ENCODE peak calls at places on chromosomes 12 and 14, in four cellular contexts. O is aorta; I is activated naive CD4-positive, alpha-beta T cell; W is stimulated activated CD4-positive, alpha-beta T cell treated with anti-CD3 and anti-CD28 coated beads, Interleukin-2, amount 100 ng/mL, for 24 hours. K is an unnamed sample.

GRCh38 chr14:49687942-49688700 is at the start of gene POLE2:
- DNase-seq in I (peak), O (peak), W (peak), K (peak)

GRCh38 chr14:23588884-23589598 is 10.5 kb upstream of the JPH4 start:
- DNase-seq in W (peak), I (peak), O (peak), K (peak)

GRCh38 chr12:110636516-110636915 is 22.6 kb downstream of the TCTN1 start:
- DNase-seq in W (no peak), O (no peak), I (no peak), K (no peak)

GRCh38 chr14:102659797-102660196 is 67.3 kb downstream of the RCOR1 start:
- DNase-seq in W (no peak), I (no peak), O (no peak), K (no peak)

GRCh38 chr12:95204141-95204866 is 13.0 kb downstream of the FGD6 start:
- DNase-seq in I (no peak), W (no peak), O (no peak), K (peak)

GRCh38 chr14:76993743-76994142 is 34.8 kb downstream of the IRF2BPL start:
- DNase-seq in W (no peak), I (no peak), O (no peak), K (no peak)

GRCh38 chr14:55585854-55586253 is 5.8 kb downstream of the KTN1 start:
- DNase-seq in I (no peak), O (no peak), W (no peak), K (no peak)

GRCh38 chr12:104974626-104975290 is 11.4 kb upstream of the NOPCHAP1 start:
- DNase-seq in O (no peak), W (no peak), I (no peak), K (no peak)

GRCh38 chr14:56244138-56244789 is 126.1 kb downstream of the PELI2 start:
- DNase-seq in W (no peak), O (no peak), I (no peak), K (no peak)

GRCh38 chr12:126171936-126172559 is 1106.8 kb downstream of the AACS start:
- DNase-seq in I (no peak), W (no peak), O (no peak), K (no peak)

GRCh38 chr12:3364226-3364625 is 126.8 kb upstream of the PRMT8 start:
- DNase-seq in I (no peak), O (no peak), W (no peak), K (no peak)

GRCh38 chr14:50821471-50822464 is 9.2 kb downstream of the NIN start:
- DNase-seq in O (no peak), I (peak), W (peak), K (peak)

GRCh38 chr12:104549820-104550480 is 93.2 kb downstream of the CHST11 start:
- DNase-seq in O (no peak), I (no peak), W (no peak), K (no peak)

GRCh38 chr14:99134333-99135046 is 137.5 kb downstream of the BCL11B start:
- DNase-seq in O (no peak), W (no peak), I (no peak), K (no peak)

GRCh38 chr14:103188691-103189480 is 65.6 kb downstream of the TNFAIP2 start:
- DNase-seq in I (no peak), W (peak), O (no peak), K (peak)

GRCh38 chr12:122527478-122527944 is 462 bp downstream of the KNTC1 start:
- DNase-seq in O (no peak), I (no peak), W (peak), K (no peak)

GRCh38 chr14:40053396-40053795 is 621.2 kb upstream of the FBXO33 start:
- DNase-seq in I (no peak), O (no peak), W (no peak), K (no peak)

GRCh38 chr12:53872367-53872766 is 66.3 kb upstream of the HOXC13 start:
- DNase-seq in I (no peak), W (no peak), O (no peak), K (no peak)

GRCh38 chr12:50314629-50315312 is 31.5 kb upstream of the LIMA1 start:
- DNase-seq in O (no peak), I (no peak), W (no peak), K (no peak)

GRCh38 chr12:52568111-52568510 is 5.5 kb downstream of the KRT74 start:
- DNase-seq in W (no peak), I (no peak), O (no peak), K (no peak)

GRCh38 chr12:117470804-117471203 is 109.4 kb upstream of the NOS1 start:
- DNase-seq in O (no peak), W (peak), I (no peak), K (no peak)

GRCh38 chr12:51393676-51394545 is 2.7 kb upstream of the GALNT6 start:
- DNase-seq in W (peak), I (no peak), O (no peak), K (no peak)

GRCh38 chr12:94289551-94290312 is 141.4 kb downstream of the PLXNC1 start:
- DNase-seq in O (no peak), I (no peak), W (no peak), K (no peak)

GRCh38 chr14:102699416-102700110 is 77.7 kb upstream of the TRAF3 start:
- DNase-seq in I (no peak), O (no peak), W (no peak), K (no peak)

GRCh38 chr12:112126916-112127315 is 1.6 kb downstream of the TRAFD1 start:
- DNase-seq in I (no peak), W (no peak), O (no peak), K (no peak)

GRCh38 chr12:126210448-126210847 is 1145.2 kb downstream of the AACS start:
- DNase-seq in W (no peak), I (no peak), O (no peak), K (no peak)

GRCh38 chr12:115394498-115395220 is 710.7 kb upstream of the TBX3 start:
- DNase-seq in I (no peak), O (no peak), W (no peak), K (no peak)

GRCh38 chr12:43882578-43883178 is 46.8 kb downstream of the TMEM117 start:
- DNase-seq in O (no peak), I (no peak), W (no peak), K (no peak)

GRCh38 chr12:79634957-79635471 is 55.8 kb downstream of the PAWR start:
- DNase-seq in I (no peak), W (no peak), O (no peak), K (no peak)

GRCh38 chr12:116319851-116320621 is 42.5 kb upstream of the MED13L start:
- DNase-seq in I (no peak), O (no peak), W (peak), K (no peak)

GRCh38 chr14:55329999-55330710 is 58.9 kb downstream of the FBXO34 start:
- DNase-seq in W (peak), I (no peak), O (no peak), K (no peak)

K was measured in lower lobe of right lung.